ENCODE peak calls at places on chromosomes 7 and 10, in four cellular contexts. B, M, C and L are unnamed samples.

GRCh38 chr7:6168469-6168868 is 104.0 kb downstream of the CYTH3 start:
- DNase-seq in B (no peak), M (no peak), C (no peak), L (no peak)

GRCh38 chr7:27149817-27150567 is 2.4 kb downstream of the HOXA3 start:
- DNase-seq in B (no peak), M (peak; percentile 67), C (no peak), L (no peak)

GRCh38 chr7:102287465-102288146 is 938 bp downstream of the SH2B2 start:
- DNase-seq in B (peak; percentile 32), M (no peak), C (peak; percentile 59), L (peak; percentile 73)

GRCh38 chr7:75892634-75893272 is 13.9 kb downstream of the RHBDD2 start:
- DNase-seq in B (no peak), M (no peak), C (peak; percentile 38), L (peak; percentile 92)

GRCh38 chr7:30163231-30163894 is 28.6 kb downstream of the MTURN start:
- DNase-seq in B (no peak), M (peak; percentile 89), C (no peak), L (peak; percentile 31)

GRCh38 chr7:30916255-30916654 is 4.6 kb downstream of the AQP1 start:
- DNase-seq in B (no peak), M (no peak), C (no peak), L (no peak)

GRCh38 chr10:88457680-88458079 is 125.4 kb downstream of the RNLS start:
- DNase-seq in B (no peak), M (no peak), C (no peak), L (no peak)

GRCh38 chr7:81181066-81181465 is 262.2 kb upstream of the SEMA3C start:
- DNase-seq in B (no peak), M (no peak), C (no peak), L (no peak)

GRCh38 chr7:17331891-17332501 is 33.5 kb downstream of the AHR start:
- DNase-seq in B (no peak), M (no peak), C (no peak), L (no peak)

GRCh38 chr10:78614267-78614666 is 454.5 kb upstream of the ZMIZ1 start:
- DNase-seq in B (no peak), M (no peak), C (no peak), L (no peak)

GRCh38 chr10:91210014-91210413 is 10.4 kb upstream of the PCGF5 start:
- DNase-seq in B (no peak), M (peak; percentile 67), C (no peak), L (no peak)

GRCh38 chr7:132656846-132657776 is 80.8 kb upstream of the PLXNA4 start:
- DNase-seq in B (peak; percentile 1), M (peak; percentile 19), C (peak; percentile 26), L (peak; percentile 45)

GRCh38 chr7:46859963-46860475 is 721.9 kb downstream of the TNS3 start:
- DNase-seq in B (peak; percentile 66), M (no peak), C (no peak), L (no peak)

GRCh38 chr10:63155388-63156028 is 22.4 kb downstream of the NRBF2 start:
- DNase-seq in B (no peak), M (no peak), C (no peak), L (no peak)

GRCh38 chr7:50069613-50070012 is 23.4 kb downstream of the ZPBP start:
- DNase-seq in B (no peak), M (no peak), C (no peak), L (no peak)

GRCh38 chr10:23826399-23826798 is 382.5 kb upstream of the KIAA1217 start:
- DNase-seq in B (no peak), M (no peak), C (peak; percentile 3), L (peak; percentile 5)

GRCh38 chr10:123139521-123140163 is 3.9 kb downstream of the HMX3 start:
- DNase-seq in B (no peak), M (no peak), C (no peak), L (peak; percentile 94)

GRCh38 chr10:72309290-72310240 is 35.8 kb downstream of the DDIT4 start:
- DNase-seq in B (no peak), M (no peak), C (peak; percentile 51), L (peak; percentile 43)

GRCh38 chr7:74587435-74588126 is 69.9 kb upstream of the GTF2I start:
- DNase-seq in B (peak; percentile 39), M (no peak), C (peak; percentile 93), L (no peak)

GRCh38 chr10:100759331-100759730 is 13.9 kb downstream of the PAX2 start:
- DNase-seq in B (no peak), M (no peak), C (no peak), L (no peak)

GRCh38 chr10:70954777-70955176 is 66.4 kb upstream of the PCBD1 start:
- DNase-seq in B (no peak), M (no peak), C (no peak), L (no peak)

GRCh38 chr10:116668446-116668845 is 47.7 kb downstream of the PNLIPRP2 start:
- DNase-seq in B (no peak), M (no peak), C (no peak), L (no peak)

GRCh38 chr7:120725376-120726039 is 132.4 kb downstream of the TSPAN12 start:
- DNase-seq in B (peak; percentile 76), M (peak; percentile 76), C (peak; percentile 20), L (peak; percentile 28)

GRCh38 chr7:94962661-94963060 is 55.3 kb downstream of the PPP1R9A start:
- DNase-seq in B (no peak), M (no peak), C (no peak), L (no peak)

GRCh38 chr7:34748244-34749039 is 90.4 kb downstream of the NPSR1 start:
- DNase-seq in B (peak; percentile 97), M (peak; percentile 90), C (peak; percentile 12), L (peak; percentile 97)

GRCh38 chr10:72258617-72259016 is 15.1 kb upstream of the DDIT4 start:
- DNase-seq in B (no peak), M (no peak), C (no peak), L (no peak)

GRCh38 chr7:30738026-30738915 is 13.7 kb upstream of the INMT start:
- DNase-seq in B (no peak), M (no peak), C (no peak), L (no peak)

GRCh38 chr10:124688889-124689670 is 55.1 kb downstream of the FAM53B start:
- DNase-seq in B (no peak), M (no peak), C (no peak), L (no peak)

GRCh38 chr7:5636914-5637313 is 144.5 kb downstream of the RNF216 start:
- DNase-seq in B (peak; percentile 47), M (no peak), C (peak; percentile 92), L (no peak)

GRCh38 chr10:94680544-94680943 is 3.0 kb upstream of the CYP2C18 start:
- DNase-seq in B (no peak), M (no peak), C (no peak), L (peak; percentile 25)

GRCh38 chr7:98870071-98870651 is 347 bp upstream of the TMEM130 start:
- DNase-seq in B (no peak), M (peak; percentile 26), C (peak; percentile 78), L (no peak)